ENCODE peak calls at places on chromosomes 13 and 19, in four cellular contexts. G is RWPE1, Y is AG10803, B is AG04450. L is an unnamed sample.

GRCh38 chr13:70623260-70623659 is 515.0 kb upstream of the KLHL1 start:
- DNase-seq in Y (peak), B (no peak), G (peak), L (peak)

GRCh38 chr13:39815345-39816111 is 160.1 kb downstream of the COG6 start:
- DNase-seq in G (no peak), B (no peak), Y (no peak), L (no peak)

GRCh38 chr19:58279042-58279924 is 528 bp downstream of the ZNF8 start:
- DNase-seq in Y (peak), G (peak), B (peak), L (peak)

GRCh38 chr19:55554749-55555152 is 9.4 kb upstream of the SBK3 start:
- DNase-seq in B (no peak), Y (no peak), G (no peak), L (no peak)

GRCh38 chr19:29581398-29581797 is 24.7 kb upstream of the POP4 start:
- DNase-seq in Y (no peak), B (no peak), G (no peak), L (no peak)

GRCh38 chr19:37938379-37938778 is 31.4 kb downstream of the SIPA1L3 start:
- DNase-seq in B (no peak), Y (no peak), G (no peak), L (no peak)

GRCh38 chr13:110312669-110313031 is 5.6 kb downstream of the COL4A2 start:
- DNase-seq in Y (peak), B (no peak), G (no peak), L (peak)

GRCh38 chr19:2769218-2769617 is 13.9 kb downstream of the SGTA start:
- DNase-seq in G (no peak), B (no peak), Y (no peak), L (no peak)

GRCh38 chr13:46015374-46015773 is 37.2 kb downstream of the ZC3H13 start:
- DNase-seq in B (no peak), Y (peak), G (no peak), L (no peak)

GRCh38 chr13:99979453-99980200 is 2.0 kb upstream of the ZIC2 start:
- DNase-seq in G (no peak), B (no peak), Y (no peak), L (no peak)

GRCh38 chr19:4633140-4633967 is 6.0 kb upstream of the TNFAIP8L1 start:
- DNase-seq in B (peak), G (peak), Y (peak), L (peak)

GRCh38 chr13:28001049-28001448 is 12.6 kb upstream of the URAD start:
- DNase-seq in Y (no peak), B (no peak), G (no peak), L (no peak)

GRCh38 chr13:75399168-75399878 is 82.6 kb downstream of the TBC1D4 start:
- DNase-seq in G (no peak), B (no peak), Y (no peak), L (peak)

GRCh38 chr13:75263741-75264407 is 218.1 kb downstream of the TBC1D4 start:
- DNase-seq in G (no peak), Y (peak), B (no peak), L (peak)

GRCh38 chr13:106530209-106530906 is 5.1 kb downstream of the EFNB2 start:
- DNase-seq in B (no peak), G (no peak), Y (no peak), L (no peak)

GRCh38 chr13:105465745-105466144 is 1069.7 kb downstream of the EFNB2 start:
- DNase-seq in Y (no peak), G (no peak), B (no peak), L (no peak)

GRCh38 chr13:93420206-93420605 is 193.6 kb downstream of the GPC6 start:
- DNase-seq in G (no peak), Y (no peak), B (no peak), L (no peak)

GRCh38 chr19:4913996-4914735 is 4.9 kb downstream of the UHRF1 start:
- DNase-seq in G (no peak), Y (no peak), B (no peak), L (no peak)

GRCh38 chr19:6754136-6754535 is 13.1 kb downstream of the SH2D3A start:
- DNase-seq in B (no peak), Y (no peak), G (no peak), L (no peak)

GRCh38 chr13:51643114-51643881 is 59.0 kb downstream of the WDFY2 start:
- DNase-seq in G (peak), B (peak), Y (peak), L (peak)

GRCh38 chr13:89966524-89966923 is 1381.0 kb upstream of the MIR17HG start:
- DNase-seq in G (no peak), Y (no peak), B (no peak), L (no peak)

GRCh38 chr13:42671502-42671901 is 97.5 kb downstream of the TNFSF11 start:
- DNase-seq in Y (no peak), G (no peak), B (no peak), L (no peak)

GRCh38 chr19:3055741-3056453 is 6.4 kb downstream of the TLE5 start:
- DNase-seq in G (peak), Y (no peak), B (no peak), L (no peak)

GRCh38 chr13:41492432-41493267 is 35.3 kb downstream of the RGCC start:
- DNase-seq in B (no peak), G (no peak), Y (no peak), L (no peak)

GRCh38 chr19:35592226-35592625 is 6.3 kb downstream of the PMIS2 start:
- DNase-seq in B (peak), G (no peak), Y (peak), L (peak)

GRCh38 chr13:20526664-20527063 is 1.0 kb upstream of the CRYL1 start:
- DNase-seq in G (no peak), B (no peak), Y (peak), L (no peak)

GRCh38 chr13:112574476-112575294 is 13.3 kb downstream of the TUBGCP3 start:
- DNase-seq in Y (peak), B (no peak), G (no peak), L (no peak)

GRCh38 chr19:47022541-47023447 is 3.2 kb downstream of the NPAS1 start:
- DNase-seq in Y (no peak), B (no peak), G (no peak), L (no peak)

GRCh38 chr19:33266971-33267484 is 35.3 kb downstream of the CEBPA start:
- DNase-seq in Y (no peak), B (no peak), G (no peak), L (no peak)

GRCh38 chr19:38055655-38056521 is 148.9 kb downstream of the SIPA1L3 start:
- DNase-seq in B (no peak), Y (no peak), G (no peak), L (no peak)

GRCh38 chr13:109770436-109770835 is 15.9 kb downstream of the IRS2 start:
- DNase-seq in G (no peak), B (no peak), Y (no peak), L (no peak)

GRCh38 chr19:46756544-46756888 is 10.3 kb upstream of the STRN4 start:
- DNase-seq in B (no peak), G (no peak), Y (no peak), L (no peak)

GRCh38 chr19:35722461-35722860 is 4.7 kb downstream of the KMT2B start:
- DNase-seq in G (no peak), Y (no peak), B (no peak), L (no peak)

GRCh38 chr13:74573654-74574053 is 439.4 kb upstream of the KLF12 start:
- DNase-seq in Y (no peak), B (no peak), G (no peak), L (no peak)